ENCODE peak calls at places on chromosome 9, in six cellular contexts. S is endothelial cell, Q is sciatic nerve, Y is occipital lobe, B is KBM-7, I is hypothalamus. U is an unnamed sample.
A peak's percentile ranks its signal among the peaks of the same experiment; 100 is the strongest.

GRCh38 chr9:93576296-93577044 is at the start of gene PHF2:
- DNase-seq in S (no peak), Q (no peak), Y (no peak), B (no peak), I (no peak), U (peak; percentile 60)

GRCh38 chr9:96420468-96421219 is 2.5 kb upstream of the ZNF367 start:
- DNase-seq in S (no peak), Q (no peak), Y (peak; percentile 18), B (peak; percentile 60), I (no peak), U (peak; percentile 50)

GRCh38 chr9:123129411-123129810 is 95.9 kb downstream of the GPR21 start:
- DNase-seq in S (no peak), Q (no peak), Y (no peak), B (peak; percentile 11), I (no peak), U (no peak)

GRCh38 chr9:133955821-133956411 is 36.2 kb downstream of the VAV2 start:
- DNase-seq in S (peak; percentile 64), Q (no peak), Y (no peak), B (peak; percentile 46), I (no peak), U (no peak)

GRCh38 chr9:88915916-88916315 is 75.4 kb upstream of the S1PR3 start:
- DNase-seq in S (no peak), Q (no peak), Y (no peak), B (no peak), I (no peak), U (no peak)

GRCh38 chr9:37324261-37324683 is 98.2 kb upstream of the GRHPR start:
- DNase-seq in S (no peak), Q (no peak), Y (no peak), B (peak; percentile 55), I (peak; percentile 2), U (no peak)

GRCh38 chr9:68793605-68794343 is 88.7 kb downstream of the PIP5K1B start:
- DNase-seq in S (no peak), Q (no peak), Y (no peak), B (no peak), I (no peak), U (peak; percentile 41)

GRCh38 chr9:136138566-136138965 is 19.9 kb upstream of the TMEM250 start:
- DNase-seq in S (peak; percentile 54), Q (no peak), Y (no peak), B (peak; percentile 56), I (no peak), U (peak; percentile 75)

GRCh38 chr9:83422512-83422911 is 115.7 kb downstream of the FRMD3 start:
- DNase-seq in S (no peak), Q (no peak), Y (no peak), B (no peak), I (no peak), U (no peak)

GRCh38 chr9:1008256-1008655 is 31.8 kb downstream of the DMRT3 start:
- DNase-seq in S (no peak), Q (no peak), Y (no peak), B (no peak), I (no peak), U (no peak)

GRCh38 chr9:121690766-121691165 is 39.3 kb downstream of the DAB2IP start:
- DNase-seq in S (no peak), Q (no peak), Y (no peak), B (no peak), I (no peak), U (no peak)

GRCh38 chr9:84668204-84669007 is 1.1 kb upstream of the NTRK2 start:
- DNase-seq in S (peak; percentile 92), Q (peak; percentile 89), Y (peak; percentile 80), B (peak; percentile 58), I (peak; percentile 73), U (peak; percentile 19)

GRCh38 chr9:4126184-4126865 is 173.5 kb downstream of the GLIS3 start:
- DNase-seq in S (no peak), Q (no peak), Y (no peak), B (no peak), I (no peak), U (no peak)

GRCh38 chr9:89060790-89061189 is 69.5 kb downstream of the S1PR3 start:
- DNase-seq in S (no peak), Q (no peak), Y (no peak), B (no peak), I (no peak), U (no peak)

GRCh38 chr9:94002316-94003140 is 47.4 kb upstream of the BARX1 start:
- DNase-seq in S (peak; percentile 57), Q (no peak), Y (no peak), B (peak; percentile 69), I (no peak), U (peak; percentile 48)

GRCh38 chr9:138014570-138014958 is 137.0 kb downstream of the CACNA1B start:
- DNase-seq in S (no peak), Q (no peak), Y (no peak), B (no peak), I (no peak), U (no peak)

GRCh38 chr9:128280084-128280622 is 4.1 kb downstream of the SWI5 start:
- DNase-seq in S (no peak), Q (no peak), Y (no peak), B (peak; percentile 81), I (no peak), U (no peak)

GRCh38 chr9:14373319-14373632 is 59.3 kb upstream of the NFIB start:
- DNase-seq in S (no peak), Q (no peak), Y (no peak), B (no peak), I (no peak), U (no peak)

GRCh38 chr9:32344551-32345182 is 39.8 kb upstream of the ACO1 start:
- DNase-seq in S (peak; percentile 6), Q (no peak), Y (no peak), B (no peak), I (no peak), U (no peak)

GRCh38 chr9:99071313-99072039 is 33.4 kb upstream of the TGFBR1 start:
- DNase-seq in S (peak; percentile 29), Q (no peak), Y (no peak), B (no peak), I (no peak), U (no peak)

GRCh38 chr9:95497772-95498171 is 19.0 kb downstream of the PTCH1 start:
- DNase-seq in S (no peak), Q (no peak), Y (no peak), B (no peak), I (no peak), U (no peak)

GRCh38 chr9:99103909-99104458 is 929 bp upstream of the TGFBR1 start:
- DNase-seq in S (no peak), Q (peak; percentile 67), Y (no peak), B (no peak), I (no peak), U (no peak)